ENCODE peak calls at places on chromosomes 3 and 15, in eight cellular contexts. One of them, this sample, is unnamed.

GRCh38 chr15:37682304-37682703 is 252.1 kb upstream of the TMCO5A start:
- DNase-seq in EL: peak
- DNase-seq in effector CD4-positive, alpha-beta T cell: no peak
- DNase-seq in globus pallidus: no peak
- DNase-seq in A549: no peak
- DNase-seq in cardiac fibroblast: peak
- DNase-seq in astrocyte of the spinal cord: peak
- DNase-seq in stimulated activated CD8-positive, alpha-beta memory T cell treated with anti-CD3 and anti-CD28 coated beads, Interleukin-7, amount 100 ng/mL, for 4 hours: no peak
- DNase-seq in this sample: no peak

GRCh38 chr3:178001670-178002101 is 534.5 kb upstream of the KCNMB2 start:
- DNase-seq in effector CD4-positive, alpha-beta T cell: no peak
- DNase-seq in globus pallidus: no peak
- DNase-seq in EL: no peak
- DNase-seq in cardiac fibroblast: peak
- DNase-seq in astrocyte of the spinal cord: no peak
- DNase-seq in stimulated activated CD8-positive, alpha-beta memory T cell treated with anti-CD3 and anti-CD28 coated beads, Interleukin-7, amount 100 ng/mL, for 4 hours: no peak
- DNase-seq in A549: no peak
- DNase-seq in this sample: no peak

GRCh38 chr15:31483053-31483923 is 156.7 kb downstream of the KLF13 start:
- DNase-seq in effector CD4-positive, alpha-beta T cell: peak
- DNase-seq in cardiac fibroblast: no peak
- DNase-seq in stimulated activated CD8-positive, alpha-beta memory T cell treated with anti-CD3 and anti-CD28 coated beads, Interleukin-7, amount 100 ng/mL, for 4 hours: no peak
- DNase-seq in globus pallidus: no peak
- DNase-seq in A549: no peak
- DNase-seq in astrocyte of the spinal cord: no peak
- DNase-seq in EL: no peak
- DNase-seq in this sample: no peak

GRCh38 chr3:13507791-13508339 is 27.8 kb downstream of the HDAC11 start:
- DNase-seq in effector CD4-positive, alpha-beta T cell: no peak
- DNase-seq in stimulated activated CD8-positive, alpha-beta memory T cell treated with anti-CD3 and anti-CD28 coated beads, Interleukin-7, amount 100 ng/mL, for 4 hours: no peak
- DNase-seq in cardiac fibroblast: no peak
- DNase-seq in EL: peak
- DNase-seq in globus pallidus: peak
- DNase-seq in astrocyte of the spinal cord: peak
- DNase-seq in A549: no peak
- DNase-seq in this sample: no peak

GRCh38 chr15:74120426-74120825 is 10.0 kb upstream of the ISLR2 start:
- DNase-seq in A549: no peak
- DNase-seq in EL: no peak
- DNase-seq in effector CD4-positive, alpha-beta T cell: no peak
- DNase-seq in astrocyte of the spinal cord: no peak
- DNase-seq in stimulated activated CD8-positive, alpha-beta memory T cell treated with anti-CD3 and anti-CD28 coated beads, Interleukin-7, amount 100 ng/mL, for 4 hours: no peak
- DNase-seq in globus pallidus: no peak
- DNase-seq in cardiac fibroblast: no peak
- DNase-seq in this sample: no peak

GRCh38 chr3:172859035-172859434 is 108.5 kb downstream of the ECT2 start:
- DNase-seq in effector CD4-positive, alpha-beta T cell: no peak
- DNase-seq in EL: peak
- DNase-seq in A549: no peak
- DNase-seq in globus pallidus: no peak
- DNase-seq in astrocyte of the spinal cord: peak
- DNase-seq in cardiac fibroblast: peak
- DNase-seq in stimulated activated CD8-positive, alpha-beta memory T cell treated with anti-CD3 and anti-CD28 coated beads, Interleukin-7, amount 100 ng/mL, for 4 hours: no peak
- DNase-seq in this sample: no peak

GRCh38 chr15:85689729-85690128 is 105.0 kb downstream of the KLHL25 start:
- DNase-seq in globus pallidus: peak
- DNase-seq in effector CD4-positive, alpha-beta T cell: peak
- DNase-seq in A549: no peak
- DNase-seq in astrocyte of the spinal cord: peak
- DNase-seq in stimulated activated CD8-positive, alpha-beta memory T cell treated with anti-CD3 and anti-CD28 coated beads, Interleukin-7, amount 100 ng/mL, for 4 hours: no peak
- DNase-seq in EL: no peak
- DNase-seq in cardiac fibroblast: peak
- DNase-seq in this sample: peak

GRCh38 chr15:59567369-59567768 is 44.2 kb upstream of the GCNT3 start:
- DNase-seq in effector CD4-positive, alpha-beta T cell: no peak
- DNase-seq in A549: no peak
- DNase-seq in stimulated activated CD8-positive, alpha-beta memory T cell treated with anti-CD3 and anti-CD28 coated beads, Interleukin-7, amount 100 ng/mL, for 4 hours: no peak
- DNase-seq in globus pallidus: no peak
- DNase-seq in astrocyte of the spinal cord: no peak
- DNase-seq in cardiac fibroblast: peak
- DNase-seq in EL: no peak
- DNase-seq in this sample: no peak

GRCh38 chr3:79886204-79886603 is 118.4 kb upstream of the ROBO1 start:
- DNase-seq in EL: no peak
- DNase-seq in cardiac fibroblast: no peak
- DNase-seq in globus pallidus: no peak
- DNase-seq in A549: no peak
- DNase-seq in astrocyte of the spinal cord: peak
- DNase-seq in effector CD4-positive, alpha-beta T cell: no peak
- DNase-seq in stimulated activated CD8-positive, alpha-beta memory T cell treated with anti-CD3 and anti-CD28 coated beads, Interleukin-7, amount 100 ng/mL, for 4 hours: no peak
- DNase-seq in this sample: no peak

GRCh38 chr15:95853350-95853749 is 477.1 kb upstream of the NR2F2 start:
- DNase-seq in globus pallidus: no peak
- DNase-seq in cardiac fibroblast: peak
- DNase-seq in EL: peak
- DNase-seq in effector CD4-positive, alpha-beta T cell: no peak
- DNase-seq in A549: no peak
- DNase-seq in stimulated activated CD8-positive, alpha-beta memory T cell treated with anti-CD3 and anti-CD28 coated beads, Interleukin-7, amount 100 ng/mL, for 4 hours: no peak
- DNase-seq in astrocyte of the spinal cord: peak
- DNase-seq in this sample: no peak

GRCh38 chr3:106552401-106553043 is 683.7 kb upstream of the CBLB start:
- DNase-seq in globus pallidus: no peak
- DNase-seq in EL: no peak
- DNase-seq in cardiac fibroblast: no peak
- DNase-seq in A549: no peak
- DNase-seq in effector CD4-positive, alpha-beta T cell: no peak
- DNase-seq in stimulated activated CD8-positive, alpha-beta memory T cell treated with anti-CD3 and anti-CD28 coated beads, Interleukin-7, amount 100 ng/mL, for 4 hours: no peak
- DNase-seq in astrocyte of the spinal cord: no peak
- DNase-seq in this sample: no peak

GRCh38 chr3:66372681-66373350 is 128.0 kb downstream of the LRIG1 start:
- DNase-seq in globus pallidus: peak
- DNase-seq in astrocyte of the spinal cord: no peak
- DNase-seq in cardiac fibroblast: peak
- DNase-seq in A549: no peak
- DNase-seq in stimulated activated CD8-positive, alpha-beta memory T cell treated with anti-CD3 and anti-CD28 coated beads, Interleukin-7, amount 100 ng/mL, for 4 hours: no peak
- DNase-seq in effector CD4-positive, alpha-beta T cell: peak
- DNase-seq in EL: peak
- DNase-seq in this sample: peak

GRCh38 chr3:57152150-57152549 is 13.0 kb downstream of the IL17RD start:
- DNase-seq in stimulated activated CD8-positive, alpha-beta memory T cell treated with anti-CD3 and anti-CD28 coated beads, Interleukin-7, amount 100 ng/mL, for 4 hours: no peak
- DNase-seq in cardiac fibroblast: peak
- DNase-seq in A549: no peak
- DNase-seq in globus pallidus: peak
- DNase-seq in EL: no peak
- DNase-seq in astrocyte of the spinal cord: peak
- DNase-seq in effector CD4-positive, alpha-beta T cell: no peak
- DNase-seq in this sample: peak

GRCh38 chr15:75065467-75065850 is 42.1 kb downstream of the PPCDC start:
- DNase-seq in effector CD4-positive, alpha-beta T cell: no peak
- DNase-seq in EL: peak
- DNase-seq in cardiac fibroblast: peak
- DNase-seq in A549: no peak
- DNase-seq in stimulated activated CD8-positive, alpha-beta memory T cell treated with anti-CD3 and anti-CD28 coated beads, Interleukin-7, amount 100 ng/mL, for 4 hours: no peak
- DNase-seq in astrocyte of the spinal cord: no peak
- DNase-seq in globus pallidus: no peak
- DNase-seq in this sample: no peak

GRCh38 chr15:94412979-94413741 is 181.8 kb downstream of the MCTP2 start:
- DNase-seq in A549: peak
- DNase-seq in cardiac fibroblast: peak
- DNase-seq in stimulated activated CD8-positive, alpha-beta memory T cell treated with anti-CD3 and anti-CD28 coated beads, Interleukin-7, amount 100 ng/mL, for 4 hours: no peak
- DNase-seq in astrocyte of the spinal cord: peak
- DNase-seq in globus pallidus: no peak
- DNase-seq in effector CD4-positive, alpha-beta T cell: no peak
- DNase-seq in EL: peak
- DNase-seq in this sample: peak

GRCh38 chr15:95290376-95290973 is 1040.0 kb upstream of the NR2F2 start:
- DNase-seq in stimulated activated CD8-positive, alpha-beta memory T cell treated with anti-CD3 and anti-CD28 coated beads, Interleukin-7, amount 100 ng/mL, for 4 hours: no peak
- DNase-seq in cardiac fibroblast: no peak
- DNase-seq in A549: no peak
- DNase-seq in EL: no peak
- DNase-seq in effector CD4-positive, alpha-beta T cell: no peak
- DNase-seq in globus pallidus: no peak
- DNase-seq in astrocyte of the spinal cord: no peak
- DNase-seq in this sample: no peak

GRCh38 chr15:69133862-69134519 is 26.4 kb upstream of the GLCE start:
- DNase-seq in cardiac fibroblast: no peak
- DNase-seq in stimulated activated CD8-positive, alpha-beta memory T cell treated with anti-CD3 and anti-CD28 coated beads, Interleukin-7, amount 100 ng/mL, for 4 hours: no peak
- DNase-seq in globus pallidus: no peak
- DNase-seq in EL: no peak
- DNase-seq in astrocyte of the spinal cord: no peak
- DNase-seq in effector CD4-positive, alpha-beta T cell: no peak
- DNase-seq in A549: no peak
- DNase-seq in this sample: no peak

GRCh38 chr3:184259878-184260570 is 1.3 kb downstream of the CAMK2N2 start:
- DNase-seq in A549: peak
- DNase-seq in globus pallidus: peak
- DNase-seq in stimulated activated CD8-positive, alpha-beta memory T cell treated with anti-CD3 and anti-CD28 coated beads, Interleukin-7, amount 100 ng/mL, for 4 hours: no peak
- DNase-seq in EL: peak
- DNase-seq in cardiac fibroblast: no peak
- DNase-seq in astrocyte of the spinal cord: no peak
- DNase-seq in effector CD4-positive, alpha-beta T cell: peak
- DNase-seq in this sample: no peak

GRCh38 chr15:67063689-67064606 is 1.5 kb upstream of the SMAD3 start:
- DNase-seq in cardiac fibroblast: no peak
- DNase-seq in A549: peak
- DNase-seq in EL: no peak
- DNase-seq in globus pallidus: no peak
- DNase-seq in astrocyte of the spinal cord: peak
- DNase-seq in stimulated activated CD8-positive, alpha-beta memory T cell treated with anti-CD3 and anti-CD28 coated beads, Interleukin-7, amount 100 ng/mL, for 4 hours: no peak
- DNase-seq in effector CD4-positive, alpha-beta T cell: no peak
- DNase-seq in this sample: no peak

GRCh38 chr3:196525141-196525540 is 10.0 kb upstream of the SMCO1 start:
- DNase-seq in globus pallidus: no peak
- DNase-seq in A549: no peak
- DNase-seq in cardiac fibroblast: no peak
- DNase-seq in EL: no peak
- DNase-seq in astrocyte of the spinal cord: no peak
- DNase-seq in stimulated activated CD8-positive, alpha-beta memory T cell treated with anti-CD3 and anti-CD28 coated beads, Interleukin-7, amount 100 ng/mL, for 4 hours: no peak
- DNase-seq in effector CD4-positive, alpha-beta T cell: no peak
- DNase-seq in this sample: no peak

GRCh38 chr15:53716909-53717878 is 42.3 kb downstream of the WDR72 start:
- DNase-seq in A549: no peak
- DNase-seq in effector CD4-positive, alpha-beta T cell: no peak
- DNase-seq in astrocyte of the spinal cord: peak
- DNase-seq in cardiac fibroblast: no peak
- DNase-seq in globus pallidus: peak
- DNase-seq in EL: no peak
- DNase-seq in stimulated activated CD8-positive, alpha-beta memory T cell treated with anti-CD3 and anti-CD28 coated beads, Interleukin-7, amount 100 ng/mL, for 4 hours: no peak
- DNase-seq in this sample: peak

GRCh38 chr3:16658933-16659793 is 53.9 kb upstream of the DAZL start:
- DNase-seq in astrocyte of the spinal cord: no peak
- DNase-seq in globus pallidus: no peak
- DNase-seq in A549: no peak
- DNase-seq in EL: no peak
- DNase-seq in effector CD4-positive, alpha-beta T cell: no peak
- DNase-seq in cardiac fibroblast: no peak
- DNase-seq in stimulated activated CD8-positive, alpha-beta memory T cell treated with anti-CD3 and anti-CD28 coated beads, Interleukin-7, amount 100 ng/mL, for 4 hours: no peak
- DNase-seq in this sample: no peak

GRCh38 chr15:68818088-68818670 is 2.5 kb downstream of the ANP32A start:
- DNase-seq in EL: peak
- DNase-seq in effector CD4-positive, alpha-beta T cell: peak
- DNase-seq in astrocyte of the spinal cord: peak
- DNase-seq in A549: peak
- DNase-seq in cardiac fibroblast: peak
- DNase-seq in globus pallidus: peak
- DNase-seq in stimulated activated CD8-positive, alpha-beta memory T cell treated with anti-CD3 and anti-CD28 coated beads, Interleukin-7, amount 100 ng/mL, for 4 hours: peak
- DNase-seq in this sample: peak

GRCh38 chr3:191502583-191502982 is 41.6 kb downstream of the PYDC2 start:
- DNase-seq in cardiac fibroblast: peak
- DNase-seq in globus pallidus: no peak
- DNase-seq in EL: no peak
- DNase-seq in A549: no peak
- DNase-seq in effector CD4-positive, alpha-beta T cell: no peak
- DNase-seq in astrocyte of the spinal cord: peak
- DNase-seq in stimulated activated CD8-positive, alpha-beta memory T cell treated with anti-CD3 and anti-CD28 coated beads, Interleukin-7, amount 100 ng/mL, for 4 hours: no peak
- DNase-seq in this sample: no peak

GRCh38 chr3:117059990-117060338 is 350.4 kb downstream of the TUSC7 start:
- DNase-seq in astrocyte of the spinal cord: no peak
- DNase-seq in globus pallidus: no peak
- DNase-seq in cardiac fibroblast: no peak
- DNase-seq in A549: no peak
- DNase-seq in stimulated activated CD8-positive, alpha-beta memory T cell treated with anti-CD3 and anti-CD28 coated beads, Interleukin-7, amount 100 ng/mL, for 4 hours: no peak
- DNase-seq in effector CD4-positive, alpha-beta T cell: no peak
- DNase-seq in EL: no peak
- DNase-seq in this sample: no peak

GRCh38 chr15:69920232-69920631 is 177.5 kb downstream of the TLE3 start:
- DNase-seq in cardiac fibroblast: no peak
- DNase-seq in astrocyte of the spinal cord: no peak
- DNase-seq in globus pallidus: no peak
- DNase-seq in A549: no peak
- DNase-seq in EL: no peak
- DNase-seq in effector CD4-positive, alpha-beta T cell: no peak
- DNase-seq in stimulated activated CD8-positive, alpha-beta memory T cell treated with anti-CD3 and anti-CD28 coated beads, Interleukin-7, amount 100 ng/mL, for 4 hours: no peak
- DNase-seq in this sample: no peak

GRCh38 chr15:69451951-69452701 is 492 bp upstream of the RPLP1 start:
- DNase-seq in stimulated activated CD8-positive, alpha-beta memory T cell treated with anti-CD3 and anti-CD28 coated beads, Interleukin-7, amount 100 ng/mL, for 4 hours: no peak
- DNase-seq in EL: no peak
- DNase-seq in astrocyte of the spinal cord: no peak
- DNase-seq in globus pallidus: no peak
- DNase-seq in A549: no peak
- DNase-seq in effector CD4-positive, alpha-beta T cell: no peak
- DNase-seq in cardiac fibroblast: peak
- DNase-seq in this sample: no peak

GRCh38 chr3:192875971-192876565 is 41.6 kb downstream of the MB21D2 start:
- DNase-seq in A549: no peak
- DNase-seq in astrocyte of the spinal cord: no peak
- DNase-seq in stimulated activated CD8-positive, alpha-beta memory T cell treated with anti-CD3 and anti-CD28 coated beads, Interleukin-7, amount 100 ng/mL, for 4 hours: no peak
- DNase-seq in effector CD4-positive, alpha-beta T cell: no peak
- DNase-seq in globus pallidus: no peak
- DNase-seq in EL: peak
- DNase-seq in cardiac fibroblast: peak
- DNase-seq in this sample: no peak

GRCh38 chr3:37653466-37653865 is 208.2 kb upstream of the CTDSPL start:
- DNase-seq in A549: no peak
- DNase-seq in stimulated activated CD8-positive, alpha-beta memory T cell treated with anti-CD3 and anti-CD28 coated beads, Interleukin-7, amount 100 ng/mL, for 4 hours: no peak
- DNase-seq in EL: no peak
- DNase-seq in globus pallidus: no peak
- DNase-seq in astrocyte of the spinal cord: no peak
- DNase-seq in effector CD4-positive, alpha-beta T cell: no peak
- DNase-seq in cardiac fibroblast: no peak
- DNase-seq in this sample: no peak

GRCh38 chr3:117645561-117646242 is 936.1 kb downstream of the TUSC7 start:
- DNase-seq in A549: no peak
- DNase-seq in stimulated activated CD8-positive, alpha-beta memory T cell treated with anti-CD3 and anti-CD28 coated beads, Interleukin-7, amount 100 ng/mL, for 4 hours: no peak
- DNase-seq in effector CD4-positive, alpha-beta T cell: no peak
- DNase-seq in globus pallidus: no peak
- DNase-seq in cardiac fibroblast: peak
- DNase-seq in EL: peak
- DNase-seq in astrocyte of the spinal cord: peak
- DNase-seq in this sample: no peak

GRCh38 chr15:82647835-82648256 is 683 bp upstream of the CPEB1 start:
- DNase-seq in globus pallidus: no peak
- DNase-seq in A549: no peak
- DNase-seq in astrocyte of the spinal cord: no peak
- DNase-seq in effector CD4-positive, alpha-beta T cell: peak
- DNase-seq in cardiac fibroblast: no peak
- DNase-seq in stimulated activated CD8-positive, alpha-beta memory T cell treated with anti-CD3 and anti-CD28 coated beads, Interleukin-7, amount 100 ng/mL, for 4 hours: peak
- DNase-seq in EL: no peak
- DNase-seq in this sample: no peak

GRCh38 chr3:182400838-182401237 is 392.5 kb upstream of the ATP11B start:
- DNase-seq in globus pallidus: no peak
- DNase-seq in effector CD4-positive, alpha-beta T cell: no peak
- DNase-seq in astrocyte of the spinal cord: no peak
- DNase-seq in A549: no peak
- DNase-seq in EL: no peak
- DNase-seq in cardiac fibroblast: no peak
- DNase-seq in stimulated activated CD8-positive, alpha-beta memory T cell treated with anti-CD3 and anti-CD28 coated beads, Interleukin-7, amount 100 ng/mL, for 4 hours: no peak
- DNase-seq in this sample: no peak

GRCh38 chr3:46946856-46947544 is 29.5 kb downstream of the CCDC12 start:
- DNase-seq in A549: peak
- DNase-seq in stimulated activated CD8-positive, alpha-beta memory T cell treated with anti-CD3 and anti-CD28 coated beads, Interleukin-7, amount 100 ng/mL, for 4 hours: peak
- DNase-seq in effector CD4-positive, alpha-beta T cell: peak
- DNase-seq in EL: peak
- DNase-seq in cardiac fibroblast: peak
- DNase-seq in globus pallidus: no peak
- DNase-seq in astrocyte of the spinal cord: no peak
- DNase-seq in this sample: no peak

GRCh38 chr15:71364117-71364584 is 248.9 kb downstream of the THSD4 start:
- DNase-seq in globus pallidus: no peak
- DNase-seq in effector CD4-positive, alpha-beta T cell: no peak
- DNase-seq in stimulated activated CD8-positive, alpha-beta memory T cell treated with anti-CD3 and anti-CD28 coated beads, Interleukin-7, amount 100 ng/mL, for 4 hours: no peak
- DNase-seq in EL: no peak
- DNase-seq in cardiac fibroblast: no peak
- DNase-seq in A549: no peak
- DNase-seq in astrocyte of the spinal cord: no peak
- DNase-seq in this sample: no peak